ENCODE peak calls at places on chromosomes 4 and X, in eight cellular contexts. One of them, this sample, is unnamed.

GRCh38 chrX:46796574-46797191 is 37.8 kb upstream of the SLC9A7 start:
- DNase-seq in endothelial cell: peak; percentile 70
- DNase-seq in AG04450: no peak
- DNase-seq in bronchial epithelial cell: peak; percentile 38
- DNase-seq in cardiac muscle cell: peak; percentile 73
- DNase-seq in right lobe of liver: peak; percentile 78
- DNase-seq in progenitor cell of endocrine pancreas: peak; percentile 48
- DNase-seq in RWPE1: peak; percentile 41
- DNase-seq in this sample: peak; percentile 69

GRCh38 chr4:21209854-21210253 is 509.6 kb downstream of the PACRGL start:
- DNase-seq in right lobe of liver: no peak
- DNase-seq in AG04450: no peak
- DNase-seq in bronchial epithelial cell: no peak
- DNase-seq in progenitor cell of endocrine pancreas: no peak
- DNase-seq in endothelial cell: no peak
- DNase-seq in cardiac muscle cell: no peak
- DNase-seq in RWPE1: no peak
- DNase-seq in this sample: no peak

GRCh38 chrX:19544693-19545305 is 29.5 kb upstream of the MAP3K15 start:
- DNase-seq in cardiac muscle cell: peak; percentile 50
- DNase-seq in progenitor cell of endocrine pancreas: no peak
- DNase-seq in bronchial epithelial cell: peak; percentile 46
- DNase-seq in RWPE1: peak; percentile 52
- DNase-seq in right lobe of liver: no peak
- DNase-seq in AG04450: no peak
- DNase-seq in endothelial cell: peak; percentile 35
- DNase-seq in this sample: peak; percentile 59

GRCh38 chr4:7171191-7171900 is 21.0 kb upstream of the SORCS2 start:
- DNase-seq in cardiac muscle cell: no peak
- DNase-seq in bronchial epithelial cell: peak; percentile 29
- DNase-seq in RWPE1: no peak
- DNase-seq in progenitor cell of endocrine pancreas: no peak
- DNase-seq in endothelial cell: no peak
- DNase-seq in right lobe of liver: no peak
- DNase-seq in AG04450: no peak
- DNase-seq in this sample: no peak

GRCh38 chrX:154714925-154715324 is 36.0 kb downstream of the GAB3 start:
- DNase-seq in progenitor cell of endocrine pancreas: no peak
- DNase-seq in RWPE1: peak; percentile 41
- DNase-seq in right lobe of liver: no peak
- DNase-seq in endothelial cell: peak; percentile 50
- DNase-seq in AG04450: no peak
- DNase-seq in bronchial epithelial cell: peak; percentile 49
- DNase-seq in cardiac muscle cell: peak; percentile 35
- DNase-seq in this sample: no peak

GRCh38 chr4:176949022-176949421 is 156.3 kb upstream of the VEGFC start:
- DNase-seq in RWPE1: no peak
- DNase-seq in endothelial cell: no peak
- DNase-seq in progenitor cell of endocrine pancreas: no peak
- DNase-seq in right lobe of liver: no peak
- DNase-seq in cardiac muscle cell: no peak
- DNase-seq in bronchial epithelial cell: no peak
- DNase-seq in AG04450: peak; percentile 86
- DNase-seq in this sample: peak; percentile 42

GRCh38 chrX:38796926-38797325 is 4.3 kb upstream of the MID1IP1 start:
- DNase-seq in right lobe of liver: no peak
- DNase-seq in bronchial epithelial cell: peak; percentile 61
- DNase-seq in endothelial cell: no peak
- DNase-seq in RWPE1: no peak
- DNase-seq in cardiac muscle cell: no peak
- DNase-seq in progenitor cell of endocrine pancreas: no peak
- DNase-seq in AG04450: no peak
- DNase-seq in this sample: no peak

GRCh38 chrX:154727418-154728323 is 23.2 kb downstream of the GAB3 start:
- DNase-seq in AG04450: no peak
- DNase-seq in RWPE1: no peak
- DNase-seq in endothelial cell: no peak
- DNase-seq in right lobe of liver: peak; percentile 65
- DNase-seq in progenitor cell of endocrine pancreas: no peak
- DNase-seq in bronchial epithelial cell: peak; percentile 55
- DNase-seq in cardiac muscle cell: no peak
- DNase-seq in this sample: peak; percentile 54

GRCh38 chr4:2800691-2801596 is 8.1 kb downstream of the SH3BP2 start:
- DNase-seq in cardiac muscle cell: peak; percentile 87
- DNase-seq in endothelial cell: peak; percentile 66
- DNase-seq in progenitor cell of endocrine pancreas: no peak
- DNase-seq in RWPE1: no peak
- DNase-seq in bronchial epithelial cell: no peak
- DNase-seq in right lobe of liver: peak; percentile 86
- DNase-seq in AG04450: no peak
- DNase-seq in this sample: peak; percentile 80

GRCh38 chr4:142414336-142414945 is 431.7 kb downstream of the INPP4B start:
- DNase-seq in progenitor cell of endocrine pancreas: no peak
- DNase-seq in AG04450: no peak
- DNase-seq in cardiac muscle cell: no peak
- DNase-seq in right lobe of liver: no peak
- DNase-seq in bronchial epithelial cell: peak; percentile 52
- DNase-seq in RWPE1: no peak
- DNase-seq in endothelial cell: no peak
- DNase-seq in this sample: no peak

GRCh38 chr4:180942367-180942916 is 1300.8 kb upstream of the TENM3 start:
- DNase-seq in AG04450: no peak
- DNase-seq in endothelial cell: no peak
- DNase-seq in RWPE1: no peak
- DNase-seq in progenitor cell of endocrine pancreas: no peak
- DNase-seq in bronchial epithelial cell: no peak
- DNase-seq in right lobe of liver: no peak
- DNase-seq in cardiac muscle cell: no peak
- DNase-seq in this sample: no peak

GRCh38 chr4:89410687-89411086 is 103.1 kb upstream of the GPRIN3 start:
- DNase-seq in cardiac muscle cell: peak; percentile 17
- DNase-seq in progenitor cell of endocrine pancreas: no peak
- DNase-seq in RWPE1: no peak
- DNase-seq in endothelial cell: no peak
- DNase-seq in right lobe of liver: no peak
- DNase-seq in AG04450: no peak
- DNase-seq in bronchial epithelial cell: peak; percentile 30
- DNase-seq in this sample: no peak

GRCh38 chr4:41145571-41146078 is 68.7 kb downstream of the APBB2 start:
- DNase-seq in RWPE1: no peak
- DNase-seq in endothelial cell: no peak
- DNase-seq in right lobe of liver: no peak
- DNase-seq in bronchial epithelial cell: no peak
- DNase-seq in progenitor cell of endocrine pancreas: no peak
- DNase-seq in AG04450: no peak
- DNase-seq in cardiac muscle cell: no peak
- DNase-seq in this sample: no peak

GRCh38 chr4:186554485-186554884 is 882 bp downstream of the MTNR1A start:
- DNase-seq in RWPE1: peak; percentile 30
- DNase-seq in endothelial cell: peak; percentile 34
- DNase-seq in cardiac muscle cell: peak; percentile 46
- DNase-seq in right lobe of liver: no peak
- DNase-seq in bronchial epithelial cell: peak; percentile 48
- DNase-seq in progenitor cell of endocrine pancreas: no peak
- DNase-seq in AG04450: no peak
- DNase-seq in this sample: peak; percentile 42

GRCh38 chrX:35664838-35665237 is 133.3 kb upstream of the MAGEB16 start:
- DNase-seq in right lobe of liver: no peak
- DNase-seq in bronchial epithelial cell: no peak
- DNase-seq in AG04450: no peak
- DNase-seq in progenitor cell of endocrine pancreas: no peak
- DNase-seq in endothelial cell: no peak
- DNase-seq in cardiac muscle cell: peak; percentile 40
- DNase-seq in RWPE1: no peak
- DNase-seq in this sample: no peak

GRCh38 chr4:48190839-48191238 is 56.8 kb upstream of the TXK start:
- DNase-seq in RWPE1: no peak
- DNase-seq in endothelial cell: no peak
- DNase-seq in bronchial epithelial cell: no peak
- DNase-seq in AG04450: no peak
- DNase-seq in progenitor cell of endocrine pancreas: no peak
- DNase-seq in cardiac muscle cell: no peak
- DNase-seq in right lobe of liver: no peak
- DNase-seq in this sample: no peak

GRCh38 chr4:145618210-145618911 is 824 bp upstream of the MMAA start:
- DNase-seq in bronchial epithelial cell: no peak
- DNase-seq in cardiac muscle cell: no peak
- DNase-seq in progenitor cell of endocrine pancreas: no peak
- DNase-seq in AG04450: no peak
- DNase-seq in RWPE1: peak; percentile 13
- DNase-seq in endothelial cell: no peak
- DNase-seq in right lobe of liver: no peak
- DNase-seq in this sample: no peak

GRCh38 chr4:145623831-145624230 is 4.6 kb downstream of the MMAA start:
- DNase-seq in RWPE1: no peak
- DNase-seq in endothelial cell: no peak
- DNase-seq in bronchial epithelial cell: peak; percentile 50
- DNase-seq in cardiac muscle cell: no peak
- DNase-seq in AG04450: no peak
- DNase-seq in progenitor cell of endocrine pancreas: no peak
- DNase-seq in right lobe of liver: no peak
- DNase-seq in this sample: no peak

GRCh38 chr4:145614235-145614615 is 5.0 kb upstream of the MMAA start:
- DNase-seq in right lobe of liver: no peak
- DNase-seq in endothelial cell: no peak
- DNase-seq in AG04450: no peak
- DNase-seq in cardiac muscle cell: no peak
- DNase-seq in bronchial epithelial cell: no peak
- DNase-seq in RWPE1: no peak
- DNase-seq in progenitor cell of endocrine pancreas: no peak
- DNase-seq in this sample: no peak

GRCh38 chr4:145618912-145619638 is at the start of gene MMAA:
- DNase-seq in RWPE1: peak; percentile 96
- DNase-seq in AG04450: peak; percentile 77
- DNase-seq in right lobe of liver: peak; percentile 96
- DNase-seq in progenitor cell of endocrine pancreas: peak; percentile 90
- DNase-seq in bronchial epithelial cell: peak; percentile 75
- DNase-seq in cardiac muscle cell: peak; percentile 95
- DNase-seq in endothelial cell: peak; percentile 94
- DNase-seq in this sample: peak; percentile 95

DNA sequence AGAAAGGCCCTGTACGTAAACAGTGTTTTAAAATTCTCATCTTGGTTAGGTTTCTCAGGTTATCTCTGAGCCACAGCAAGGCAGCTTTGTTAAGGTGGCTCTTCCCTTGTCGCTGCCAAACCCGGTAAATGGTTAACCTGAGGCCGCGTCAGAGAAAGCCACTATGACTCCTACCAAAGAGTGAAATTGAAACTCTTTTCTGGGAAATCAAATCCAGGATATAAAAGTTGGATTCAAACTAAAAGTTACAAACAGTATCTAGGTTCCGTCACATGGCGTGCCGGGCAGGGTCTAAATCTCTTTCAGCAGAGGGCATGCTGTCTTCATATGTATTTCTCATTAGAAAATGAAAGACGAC is 433 bp downstream of the MMAA start:
- DNase-seq in endothelial cell: peak; percentile 16
- DNase-seq in right lobe of liver: peak; percentile 86
- DNase-seq in RWPE1: peak; percentile 23
- DNase-seq in progenitor cell of endocrine pancreas: no peak
- DNase-seq in cardiac muscle cell: peak; percentile 31
- DNase-seq in AG04450: no peak
- DNase-seq in bronchial epithelial cell: peak; percentile 54
- DNase-seq in this sample: peak; percentile 59
- TF ChIP-seq CTCF in endothelial cell: no peak
- TF ChIP-seq CTCF in right lobe of liver: peak; percentile 3
- TF ChIP-seq CTCF in RWPE1: peak; percentile 39
- TF ChIP-seq CTCF in progenitor cell of endocrine pancreas: no peak
- TF ChIP-seq CTCF in cardiac muscle cell: no peak
- TF ChIP-seq CTCF in AG04450: no peak
- TF ChIP-seq CTCF in bronchial epithelial cell: no peak
- TF ChIP-seq CTCF in this sample: no peak

DNA sequence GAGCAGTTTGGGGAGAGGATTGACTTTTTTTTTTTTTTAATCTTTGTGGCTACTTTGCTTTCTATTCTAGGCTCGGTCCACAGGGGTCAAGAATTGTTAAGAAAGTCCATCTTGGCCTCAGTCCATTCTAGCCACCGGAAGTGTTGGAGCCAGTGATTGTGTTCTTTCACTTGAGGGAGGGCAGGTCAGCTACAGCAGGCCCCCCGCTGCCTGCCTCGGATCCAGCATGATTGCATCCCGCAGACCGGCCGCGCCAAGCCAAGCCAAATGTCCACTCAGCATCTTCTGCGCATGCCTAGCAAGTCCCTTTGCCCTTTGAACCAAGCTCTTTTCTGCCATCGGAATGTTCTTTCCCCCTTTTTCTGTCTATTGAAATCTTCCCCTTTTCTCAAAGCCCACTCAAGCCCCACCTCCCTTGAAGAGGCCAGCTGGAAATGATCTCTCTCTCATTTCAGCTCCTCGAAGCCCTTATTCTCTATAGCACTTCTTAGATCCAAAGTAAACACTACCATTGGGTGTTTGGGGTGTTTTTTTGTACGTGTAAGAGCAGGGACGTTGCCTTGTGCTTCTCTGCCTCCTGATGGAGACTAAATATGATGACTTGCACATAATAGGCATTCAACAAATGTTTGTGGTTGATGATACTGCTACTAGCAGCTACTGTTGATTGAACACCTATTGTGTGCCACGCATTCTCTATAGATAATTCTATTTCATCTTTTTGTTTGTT is 147.8 kb upstream of the BCOR start:
- DNase-seq in RWPE1: no peak
- DNase-seq in AG04450: no peak
- DNase-seq in right lobe of liver: no peak
- DNase-seq in bronchial epithelial cell: peak; percentile 5
- DNase-seq in cardiac muscle cell: no peak
- DNase-seq in progenitor cell of endocrine pancreas: no peak
- DNase-seq in endothelial cell: no peak
- DNase-seq in this sample: no peak
- TF ChIP-seq CTCF in RWPE1: no peak
- TF ChIP-seq CTCF in AG04450: no peak
- TF ChIP-seq CTCF in right lobe of liver: no peak
- TF ChIP-seq CTCF in bronchial epithelial cell: no peak
- TF ChIP-seq CTCF in cardiac muscle cell: no peak
- TF ChIP-seq CTCF in progenitor cell of endocrine pancreas: no peak
- TF ChIP-seq CTCF in endothelial cell: no peak
- TF ChIP-seq CTCF in this sample: no peak

GRCh38 chrX:88135735-88136134 is 611.3 kb upstream of the CPXCR1 start:
- DNase-seq in bronchial epithelial cell: no peak
- DNase-seq in AG04450: no peak
- DNase-seq in right lobe of liver: no peak
- DNase-seq in cardiac muscle cell: peak; percentile 10
- DNase-seq in endothelial cell: no peak
- DNase-seq in progenitor cell of endocrine pancreas: no peak
- DNase-seq in RWPE1: peak; percentile 1
- DNase-seq in this sample: no peak
- TF ChIP-seq CTCF in bronchial epithelial cell: no peak
- TF ChIP-seq CTCF in AG04450: no peak
- TF ChIP-seq CTCF in right lobe of liver: peak; percentile 40
- TF ChIP-seq CTCF in cardiac muscle cell: no peak
- TF ChIP-seq CTCF in endothelial cell: no peak
- TF ChIP-seq CTCF in progenitor cell of endocrine pancreas: peak; percentile 61
- TF ChIP-seq CTCF in RWPE1: peak; percentile 12
- TF ChIP-seq CTCF in this sample: no peak

DNA sequence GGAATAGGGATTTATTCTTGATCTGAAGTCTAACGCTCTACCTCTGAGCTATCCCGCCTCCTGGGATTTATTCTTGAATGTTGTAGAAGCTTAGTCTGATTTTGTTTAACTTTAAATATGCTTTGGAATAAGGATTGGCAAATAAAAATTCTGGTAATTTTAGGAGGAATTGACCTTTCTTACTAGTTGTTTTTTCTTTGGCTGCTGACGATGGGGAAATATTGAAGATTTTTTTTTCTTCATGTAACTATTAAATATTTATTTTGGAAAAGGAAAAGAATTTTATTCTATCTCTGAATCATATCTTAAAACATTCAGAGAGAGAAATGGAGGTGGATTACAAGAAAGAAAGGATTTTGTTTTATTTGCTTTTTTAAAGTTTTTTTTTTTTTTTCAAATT is 122.9 kb downstream of the PDLIM5 start:
- DNase-seq in bronchial epithelial cell: no peak
- DNase-seq in progenitor cell of endocrine pancreas: no peak
- DNase-seq in right lobe of liver: no peak
- DNase-seq in cardiac muscle cell: no peak
- DNase-seq in AG04450: no peak
- DNase-seq in endothelial cell: no peak
- DNase-seq in RWPE1: no peak
- DNase-seq in this sample: no peak
- TF ChIP-seq CTCF in bronchial epithelial cell: no peak
- TF ChIP-seq CTCF in progenitor cell of endocrine pancreas: no peak
- TF ChIP-seq CTCF in right lobe of liver: no peak
- TF ChIP-seq CTCF in cardiac muscle cell: no peak
- TF ChIP-seq CTCF in AG04450: no peak
- TF ChIP-seq CTCF in endothelial cell: no peak
- TF ChIP-seq CTCF in RWPE1: no peak
- TF ChIP-seq CTCF in this sample: no peak